ENCODE peak calls at places on chromosome 4, in seven cellular contexts. K is sigmoid colon; B is mucosa of descending colon; M is aorta; U is kidney; I is CD8-positive, alpha-beta T cell; E is CD8-positive, alpha-beta memory T cell. F is an unnamed sample.

GRCh38 chr4:155405059-155405458 is 28.3 kb upstream of the MAP9 start:
- DNase-seq in K (no peak), B (no peak), M (no peak), U (no peak), I (no peak), E (no peak), F (no peak)

GRCh38 chr4:23934915-23935314 is 45.1 kb upstream of the PPARGC1A start:
- DNase-seq in K (peak; percentile 88), B (no peak), M (peak; percentile 66), U (peak; percentile 71), I (no peak), E (no peak), F (no peak)

GRCh38 chr4:62917649-62918048 is 1491.6 kb downstream of the TECRL start:
- DNase-seq in K (no peak), B (no peak), M (no peak), U (no peak), I (no peak), E (no peak), F (no peak)

GRCh38 chr4:158938462-158939044 is 164.3 kb upstream of the RAPGEF2 start:
- DNase-seq in K (no peak), B (no peak), M (no peak), U (no peak), I (no peak), E (no peak), F (no peak)

GRCh38 chr4:185004562-185005208 is 13.6 kb upstream of the HELT start:
- DNase-seq in K (peak; percentile 73), B (peak; percentile 42), M (no peak), U (peak; percentile 92), I (no peak), E (no peak), F (peak; percentile 26)

GRCh38 chr4:48093949-48094550 is 40.0 kb downstream of the TXK start:
- DNase-seq in K (no peak), B (peak; percentile 45), M (no peak), U (no peak), I (no peak), E (no peak), F (no peak)

GRCh38 chr4:5808081-5808741 is 84.7 kb downstream of the CRMP1 start:
- DNase-seq in K (peak; percentile 75), B (no peak), M (no peak), U (no peak), I (no peak), E (no peak), F (peak; percentile 73)

GRCh38 chr4:108080752-108081151 is 88.0 kb downstream of the LEF1 start:
- DNase-seq in K (no peak), B (no peak), M (no peak), U (no peak), I (peak; percentile 74), E (peak; percentile 39), F (no peak)

GRCh38 chr4:154623995-154624394 is 11.5 kb upstream of the FGG start:
- DNase-seq in K (no peak), B (no peak), M (no peak), U (no peak), I (no peak), E (no peak), F (no peak)

GRCh38 chr4:94500696-94501095 is 49.0 kb downstream of the PDLIM5 start:
- DNase-seq in K (no peak), B (no peak), M (no peak), U (no peak), I (no peak), E (no peak), F (no peak)

GRCh38 chr4:120018786-120019185 is 47.9 kb downstream of the MAD2L1 start:
- DNase-seq in K (no peak), B (no peak), M (no peak), U (no peak), I (no peak), E (no peak), F (no peak)

GRCh38 chr4:53043900-53044650 is 182.0 kb downstream of the RASL11B start:
- DNase-seq in K (no peak), B (no peak), M (no peak), U (no peak), I (no peak), E (no peak), F (no peak)

GRCh38 chr4:4413806-4414205 is 26.9 kb downstream of the NSG1 start:
- DNase-seq in K (peak; percentile 42), B (no peak), M (peak; percentile 59), U (peak; percentile 39), I (no peak), E (no peak), F (no peak)

GRCh38 chr4:52750819-52751348 is 341 bp downstream of the ERVMER34-1 start:
- DNase-seq in K (no peak), B (peak; percentile 45), M (peak; percentile 83), U (no peak), I (no peak), E (no peak), F (no peak)

GRCh38 chr4:98618670-98619069 is 39.7 kb downstream of the TSPAN5 start:
- DNase-seq in K (no peak), B (no peak), M (no peak), U (no peak), I (no peak), E (no peak), F (no peak)

GRCh38 chr4:138910201-138910913 is 105.2 kb upstream of the NOCT start:
- DNase-seq in K (no peak), B (no peak), M (no peak), U (no peak), I (no peak), E (no peak), F (peak; percentile 60)

GRCh38 chr4:76585270-76585669 is 150.2 kb downstream of the SHROOM3 start:
- DNase-seq in K (no peak), B (no peak), M (no peak), U (no peak), I (no peak), E (no peak), F (no peak)

DNA sequence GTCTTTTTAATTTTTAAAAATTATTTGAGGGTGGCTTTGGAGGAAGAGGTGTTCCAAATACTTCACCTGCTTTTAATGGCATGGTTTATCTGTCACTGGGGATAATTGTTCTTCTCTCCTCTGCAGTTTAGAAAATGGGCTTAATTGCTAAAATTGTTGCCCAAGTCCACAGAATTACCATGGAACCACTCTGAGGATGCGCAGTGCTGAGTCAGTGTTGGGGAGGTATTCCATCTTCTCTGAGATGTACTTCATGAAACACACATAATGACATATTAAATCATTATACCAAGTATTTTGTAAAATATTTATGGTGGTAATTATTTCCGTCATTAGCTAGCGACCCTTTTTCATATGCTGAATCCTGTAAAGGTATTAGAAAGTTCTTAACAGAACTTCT is 8.0 kb downstream of the ASB5 start:
- DNase-seq in K (no peak), B (no peak), M (no peak), U (no peak), I (no peak), E (no peak), F (no peak)
- H3K4me1 ChIP-seq in K (no peaks in the 10 kb centered on the region), B (no peaks in the 10 kb centered on the region), M (peaks cover 2% of the 10 kb centered on the region), U (no peaks in the 10 kb centered on the region), I (no peaks in the 10 kb centered on the region), E (no peaks in the 10 kb centered on the region), F (no peaks in the 10 kb centered on the region)

GRCh38 chr4:2492970-2493369 is 24.1 kb downstream of the RNF4 start:
- DNase-seq in K (no peak), B (no peak), M (peak; percentile 8), U (no peak), I (no peak), E (no peak), F (no peak)
- H3K36me3 ChIP-seq in K (peaks cover 10% of the 10 kb centered on the region), B (no peaks in the 10 kb centered on the region), M (peaks cover 5% of the 10 kb centered on the region), U (peaks cover 14% of the 10 kb centered on the region), I (peaks cover 45% of the 10 kb centered on the region), E (peaks cover 63% of the 10 kb centered on the region), F (peaks cover 79% of the 10 kb centered on the region)

GRCh38 chr4:168633474-168633873 is 136.6 kb downstream of the PALLD start:
- DNase-seq in K (no peak), B (no peak), M (no peak), U (no peak), I (no peak), E (no peak), F (no peak)

GRCh38 chr4:168632246-168632832 is 135.5 kb downstream of the PALLD start:
- DNase-seq in K (no peak), B (no peak), M (no peak), U (no peak), I (no peak), E (no peak), F (no peak)

GRCh38 chr4:168636040-168636439 is 139.2 kb downstream of the PALLD start:
- DNase-seq in K (no peak), B (no peak), M (no peak), U (no peak), I (no peak), E (no peak), F (no peak)

GRCh38 chr4:168633071-168633470 is 136.2 kb downstream of the PALLD start:
- DNase-seq in K (no peak), B (no peak), M (no peak), U (no peak), I (no peak), E (no peak), F (no peak)

DNA sequence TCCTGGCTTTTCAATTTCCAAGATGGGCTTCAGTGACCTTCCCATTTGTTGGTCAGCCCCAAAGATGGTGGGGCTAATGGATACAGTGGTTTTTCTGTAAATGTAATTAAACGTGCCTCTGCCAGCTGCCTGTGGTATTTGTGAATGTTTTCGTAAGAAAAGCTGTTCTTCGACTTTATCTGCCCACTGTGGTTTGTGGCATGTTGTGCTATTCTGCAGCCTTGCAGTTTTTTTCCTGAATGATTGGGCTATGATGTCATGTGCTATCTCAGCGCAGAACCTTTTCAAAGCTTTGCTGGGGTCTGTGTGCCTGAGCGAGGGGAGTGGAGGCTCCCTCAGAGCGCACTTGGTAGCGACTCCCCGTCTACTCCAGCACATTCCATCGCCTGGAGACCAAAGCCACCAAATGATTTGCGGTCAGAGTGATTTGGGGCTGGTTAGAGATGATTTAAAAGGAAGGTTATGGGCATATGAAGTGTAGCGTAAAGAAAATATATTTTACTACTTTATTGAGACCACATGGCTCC is 137.5 kb downstream of the PALLD start:
- DNase-seq in K (no peak), B (no peak), M (no peak), U (no peak), I (no peak), E (no peak), F (no peak)
- H3K4me1 ChIP-seq in K (no peaks in the 10 kb centered on the region), B (no peaks in the 10 kb centered on the region), M (peaks cover 13% of the 10 kb centered on the region), U (peaks cover 5% of the 10 kb centered on the region), I (no peaks in the 10 kb centered on the region), E (no peaks in the 10 kb centered on the region), F (peaks cover 4% of the 10 kb centered on the region)

GRCh38 chr4:16016536-16016935 is 53.6 kb upstream of the FGFBP2 start:
- DNase-seq in K (no peak), B (no peak), M (no peak), U (no peak), I (no peak), E (no peak), F (no peak)

GRCh38 chr4:16007471-16008095 is 44.6 kb upstream of the FGFBP2 start:
- DNase-seq in K (no peak), B (no peak), M (no peak), U (no peak), I (no peak), E (no peak), F (peak; percentile 38)

GRCh38 chr4:16005671-16006070 is 42.7 kb upstream of the FGFBP2 start:
- DNase-seq in K (no peak), B (no peak), M (no peak), U (no peak), I (no peak), E (no peak), F (no peak)

DNA sequence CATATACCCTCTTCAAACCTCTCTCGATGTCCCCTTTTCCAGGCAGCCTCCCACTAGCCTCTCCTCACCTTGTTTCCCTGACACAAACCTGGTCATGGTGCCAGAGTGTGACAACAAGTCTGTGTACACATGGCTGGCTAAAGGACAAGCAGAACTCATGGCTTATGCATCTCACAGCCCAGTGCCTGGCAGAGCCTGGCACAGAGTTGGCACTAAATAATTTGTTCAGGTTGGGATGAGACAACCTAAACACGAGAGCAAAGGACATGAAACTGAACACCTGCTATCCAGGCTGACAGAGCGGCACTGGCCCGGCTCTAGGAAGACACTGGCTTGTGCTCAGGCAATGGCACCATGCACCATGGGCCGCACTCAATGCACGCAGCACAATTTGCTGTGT is 48.2 kb upstream of the FGFBP2 start:
- DNase-seq in K (no peak), B (no peak), M (no peak), U (no peak), I (no peak), E (no peak), F (no peak)
- H3K36me3 ChIP-seq in K (no peaks in the 10 kb centered on the region), B (no peaks in the 10 kb centered on the region), M (no peaks in the 10 kb centered on the region), U (no peaks in the 10 kb centered on the region), I (no peaks in the 10 kb centered on the region), E (no peaks in the 10 kb centered on the region), F (no peaks in the 10 kb centered on the region)

F was measured in BE2C.